ENCODE peak calls at places on chromosomes 5 and 9, in six cellular contexts. F is fibroblast of lung, Q is astrocyte, L is pancreas, M is epithelial cell of esophagus, P is SJCRH30. I is an unnamed sample.

GRCh38 chr5:139383275-139383992 is at the start of gene SLC23A1:
- DNase-seq in F (no peak), Q (no peak), L (no peak), M (no peak), P (no peak), I (no peak)

GRCh38 chr9:99966001-99966400 is 59.5 kb downstream of the STX17 start:
- DNase-seq in F (no peak), Q (no peak), L (no peak), M (no peak), P (no peak), I (no peak)

GRCh38 chr5:155416765-155417164 is 403.2 kb downstream of the KIF4B start:
- DNase-seq in F (no peak), Q (no peak), L (no peak), M (peak; percentile 70), P (no peak), I (no peak)

GRCh38 chr5:137185193-137185592 is 313.9 kb downstream of the SPOCK1 start:
- DNase-seq in F (no peak), Q (no peak), L (no peak), M (no peak), P (no peak), I (no peak)

GRCh38 chr9:37944671-37945481 is 40.9 kb upstream of the SLC25A51 start:
- DNase-seq in F (peak; percentile 79), Q (peak; percentile 70), L (no peak), M (peak; percentile 44), P (no peak), I (no peak)

GRCh38 chr5:143061161-143061945 is 291.2 kb downstream of the ARHGAP26 start:
- DNase-seq in F (peak; percentile 94), Q (peak; percentile 94), L (no peak), M (peak; percentile 91), P (peak; percentile 61), I (no peak)

GRCh38 chr5:172133359-172134029 is 54.5 kb downstream of the STK10 start:
- DNase-seq in F (peak; percentile 96), Q (peak; percentile 95), L (peak; percentile 13), M (peak; percentile 99), P (no peak), I (no peak)

GRCh38 chr9:35611230-35611797 is 6.3 kb downstream of the TESK1 start:
- DNase-seq in F (peak; percentile 32), Q (peak; percentile 19), L (no peak), M (peak; percentile 59), P (peak; percentile 46), I (peak; percentile 37)

GRCh38 chr5:80082731-80083114 is 47.6 kb downstream of the THBS4 start:
- DNase-seq in F (peak; percentile 71), Q (peak; percentile 56), L (peak; percentile 67), M (peak; percentile 65), P (peak; percentile 85), I (peak; percentile 61)

GRCh38 chr9:93591706-93592388 is 15.5 kb downstream of the PHF2 start:
- DNase-seq in F (no peak), Q (no peak), L (peak; percentile 56), M (no peak), P (no peak), I (no peak)

GRCh38 chr5:172283020-172283861 is at the start of gene UBTD2:
- DNase-seq in F (peak; percentile 77), Q (peak; percentile 55), L (peak; percentile 93), M (peak; percentile 85), P (peak; percentile 89), I (peak; percentile 67)

GRCh38 chr9:108751301-108751824 is 104.4 kb downstream of the ACTL7B start:
- DNase-seq in F (no peak), Q (no peak), L (no peak), M (no peak), P (no peak), I (no peak)

GRCh38 chr9:79565245-79565644 is 6.5 kb upstream of the TLE4 start:
- DNase-seq in F (no peak), Q (no peak), L (no peak), M (peak; percentile 88), P (peak; percentile 46), I (no peak)

GRCh38 chr9:95336281-95336680 is 18.8 kb upstream of the FANCC start:
- DNase-seq in F (no peak), Q (no peak), L (no peak), M (no peak), P (no peak), I (no peak)

GRCh38 chr9:95342571-95342970 is 25.1 kb upstream of the FANCC start:
- DNase-seq in F (no peak), Q (no peak), L (no peak), M (no peak), P (no peak), I (no peak)

GRCh38 chr9:95341262-95342011 is 23.9 kb upstream of the FANCC start:
- DNase-seq in F (peak; percentile 14), Q (no peak), L (no peak), M (peak; percentile 13), P (no peak), I (no peak)

GRCh38 chr9:95333426-95333825 is 15.9 kb upstream of the FANCC start:
- DNase-seq in F (no peak), Q (no peak), L (no peak), M (no peak), P (no peak), I (no peak)

DNA sequence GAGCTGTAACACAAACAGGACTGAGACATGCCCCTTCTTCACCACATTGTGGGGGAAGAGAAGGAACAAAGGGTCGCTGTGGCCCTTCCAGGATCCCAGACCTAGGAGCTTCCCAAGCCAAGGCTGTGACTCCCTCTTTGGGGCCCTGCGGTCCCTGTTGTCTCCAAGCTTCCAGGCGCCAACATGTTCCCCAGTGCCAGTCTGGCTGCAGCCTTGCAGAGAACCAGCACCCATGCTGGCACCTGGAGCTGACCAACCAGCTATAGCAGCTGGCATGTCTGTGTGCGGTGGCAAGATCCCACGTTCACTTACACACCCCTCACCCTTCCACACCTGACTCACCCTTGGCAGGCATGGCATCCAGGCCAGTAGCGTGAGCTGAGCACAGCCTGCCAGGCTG is 20.7 kb upstream of the FANCC start:
- DNase-seq in F (no peak), Q (no peak), L (no peak), M (no peak), P (no peak), I (no peak)
- H3K4me3 ChIP-seq in F (no peak overlapping the region), Q (no peak overlapping the region), L (no peak overlapping the region), M (no peak overlapping the region), P (no peak overlapping the region), I (no peak overlapping the region)

GRCh38 chr9:128251701-128252100 is 24.1 kb downstream of the GOLGA2 start:
- DNase-seq in F (peak; percentile 8), Q (no peak), L (no peak), M (no peak), P (no peak), I (no peak)

GRCh38 chr9:128249558-128249913 is 26.3 kb downstream of the GOLGA2 start:
- DNase-seq in F (no peak), Q (no peak), L (no peak), M (no peak), P (no peak), I (no peak)

GRCh38 chr9:128252317-128253139 is 23.3 kb downstream of the GOLGA2 start:
- DNase-seq in F (no peak), Q (no peak), L (no peak), M (no peak), P (no peak), I (no peak)

GRCh38 chr9:128249914-128250838 is 25.6 kb downstream of the GOLGA2 start:
- DNase-seq in F (peak; percentile 57), Q (peak; percentile 16), L (peak; percentile 100), M (peak; percentile 97), P (peak; percentile 44), I (peak; percentile 98)

DNA sequence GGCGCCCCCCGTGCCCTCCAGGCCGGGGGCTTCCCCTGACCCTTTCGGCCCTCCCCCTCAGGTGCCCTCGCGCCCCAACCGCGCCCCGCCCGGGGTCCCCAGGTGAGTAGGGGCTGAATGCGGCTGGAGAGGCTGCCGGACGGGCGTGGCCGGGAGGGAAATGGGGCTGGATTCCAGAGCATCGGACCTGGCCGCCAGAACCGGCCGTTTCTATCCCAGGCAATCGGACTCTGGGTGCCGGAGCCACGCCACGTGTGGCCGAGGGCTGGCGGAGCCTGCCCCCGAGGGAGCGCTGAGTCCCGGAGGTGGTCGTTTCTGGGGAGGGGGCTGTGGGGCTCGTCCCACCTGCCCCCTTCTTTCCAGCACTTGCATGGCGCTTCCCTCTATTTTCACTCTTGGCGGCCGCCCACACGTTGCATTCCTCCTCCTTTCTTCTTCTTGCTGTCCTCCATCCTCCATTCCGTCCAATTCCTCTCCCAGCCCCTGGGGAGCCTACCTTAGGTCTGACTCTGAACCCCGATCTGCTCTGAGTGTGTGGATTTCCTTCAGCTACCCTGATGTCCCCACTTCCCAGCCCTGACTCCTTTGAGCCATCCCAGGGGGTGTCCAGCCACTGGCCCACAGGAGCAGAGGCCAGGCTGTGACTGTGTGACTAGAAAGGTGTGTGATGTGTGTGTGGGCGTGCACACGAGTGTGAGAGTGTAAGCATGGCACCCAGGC is 24.8 kb downstream of the GOLGA2 start:
- DNase-seq in F (no peak), Q (no peak), L (no peak), M (no peak), P (no peak), I (no peak)
- H3K4me3 ChIP-seq in F (no peak overlapping the region), Q (peak overlapping the region; percentile 51), L (no peak overlapping the region), M (peak overlapping the region; percentile 56), P (no peak overlapping the region), I (peak overlapping the region; percentile 32)

DNA sequence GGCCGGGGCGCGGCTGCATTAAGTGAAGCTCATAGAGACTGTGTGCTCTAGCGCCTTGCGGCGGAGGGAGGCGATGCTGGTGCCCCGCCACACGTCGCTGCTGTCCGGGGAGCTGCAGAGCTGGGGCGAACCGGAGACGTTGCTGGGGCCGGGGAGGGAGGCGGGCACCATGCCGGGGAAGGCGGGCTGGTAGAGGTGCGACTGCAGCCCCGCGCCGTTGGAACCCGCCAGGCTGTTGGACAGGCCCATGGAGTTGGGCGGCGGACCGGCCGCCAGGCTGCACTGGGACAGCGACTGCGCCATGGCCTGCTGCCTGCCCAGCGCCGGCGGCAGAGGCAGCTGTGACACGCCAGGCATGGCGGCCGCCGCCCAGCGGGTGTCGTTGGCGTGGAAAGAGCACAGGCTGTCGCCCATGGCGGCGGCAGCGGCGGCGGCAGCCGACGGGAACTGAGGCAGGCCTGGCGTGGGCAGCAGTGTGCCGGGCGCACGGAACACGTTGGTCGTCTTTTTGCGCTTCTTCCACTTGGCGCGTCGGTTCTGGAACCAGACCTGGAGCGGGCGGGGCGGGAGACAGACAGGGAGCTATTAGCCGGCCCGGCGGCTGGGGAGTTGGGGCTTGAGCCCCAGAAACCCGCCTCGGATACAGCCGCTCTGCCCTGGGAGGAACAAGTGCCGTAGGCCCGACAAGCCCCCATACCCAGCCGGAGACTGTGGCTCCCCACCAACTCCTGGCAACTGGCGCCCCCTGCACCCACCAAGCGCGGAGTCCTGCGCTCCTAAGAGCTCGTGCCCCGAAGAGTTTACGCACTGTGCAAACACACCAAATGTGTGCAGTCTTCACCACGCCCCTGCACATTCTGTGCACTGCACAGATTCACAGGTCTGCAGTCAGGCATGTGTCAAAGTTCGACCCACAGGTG is 8.0 kb downstream of the OTP start:
- DNase-seq in F (peak; percentile 15), Q (no peak), L (peak; percentile 82), M (peak; percentile 16), P (no peak), I (no peak)
- H3K4me3 ChIP-seq in F (no peak overlapping the region), Q (no peak overlapping the region), L (peak overlapping the region; percentile 20), M (peak overlapping the region; percentile 14), P (no peak overlapping the region), I (peak overlapping the region; percentile 22)

DNA sequence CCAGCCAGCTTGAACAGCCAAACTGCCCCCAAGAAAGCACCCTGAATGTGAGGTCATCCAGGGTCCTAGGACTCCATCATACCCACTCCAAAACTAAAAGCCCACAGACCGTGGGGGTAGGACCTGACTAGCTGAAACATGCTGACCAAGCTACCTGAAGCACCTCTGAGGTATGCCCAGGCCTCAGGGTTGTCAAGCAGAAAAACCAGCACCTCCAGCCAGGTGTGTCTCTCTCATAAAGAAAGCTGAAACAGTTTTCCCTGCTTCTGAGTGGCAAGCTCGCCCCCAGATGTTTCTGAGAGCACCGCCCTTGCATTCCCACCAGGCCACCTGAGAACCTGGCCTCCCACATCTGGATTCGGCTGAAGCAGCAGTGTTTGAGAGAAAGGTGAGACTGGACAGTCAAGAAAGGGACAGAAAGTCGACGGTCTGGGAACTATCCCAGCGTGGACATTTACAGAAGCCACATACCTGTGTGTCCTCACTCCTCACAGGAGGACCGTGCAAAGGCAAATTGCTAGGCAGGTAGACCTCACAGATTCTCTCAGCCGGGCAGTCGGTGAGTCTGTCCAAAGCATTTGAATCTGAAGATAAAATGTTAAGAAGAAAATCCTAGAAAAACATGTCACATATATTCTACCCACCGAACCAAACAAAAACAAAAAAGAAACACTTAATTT is 155.6 kb upstream of the RASEF start:
- DNase-seq in F (no peak), Q (no peak), L (no peak), M (peak; percentile 41), P (no peak), I (no peak)
- H3K4me3 ChIP-seq in F (no peak overlapping the region), Q (no peak overlapping the region), L (peak overlapping the region; percentile 31), M (no peak overlapping the region), P (no peak overlapping the region), I (no peak overlapping the region)